ENCODE peak calls at places on chromosomes 4 and X, in six cellular contexts. One of them, this sample, is unnamed.
A peak's percentile ranks its signal among the peaks of the same experiment; 100 is the strongest.

GRCh38 chr4:6727943-6728250 is 11.9 kb downstream of the BLOC1S4 start:
- DNase-seq in MV-4-11: no peak
- DNase-seq in bronchial epithelial cell: no peak
- DNase-seq in SK-N-SH: no peak
- DNase-seq in GDM1: no peak
- DNase-seq in left colon: no peak
- DNase-seq in this sample: no peak

GRCh38 chr4:8405516-8405875 is 35.0 kb downstream of the ACOX3 start:
- DNase-seq in MV-4-11: no peak
- DNase-seq in bronchial epithelial cell: no peak
- DNase-seq in SK-N-SH: no peak
- DNase-seq in GDM1: no peak
- DNase-seq in left colon: no peak
- DNase-seq in this sample: no peak

GRCh38 chr4:138561906-138562305 is 319.8 kb upstream of the SLC7A11 start:
- DNase-seq in MV-4-11: no peak
- DNase-seq in bronchial epithelial cell: no peak
- DNase-seq in SK-N-SH: no peak
- DNase-seq in GDM1: no peak
- DNase-seq in left colon: no peak
- DNase-seq in this sample: no peak

GRCh38 chrX:40154229-40154852 is 56.6 kb upstream of the BCOR start:
- DNase-seq in MV-4-11: peak; percentile 42
- DNase-seq in bronchial epithelial cell: no peak
- DNase-seq in SK-N-SH: peak; percentile 75
- DNase-seq in GDM1: peak; percentile 23
- DNase-seq in left colon: peak; percentile 49
- DNase-seq in this sample: peak; percentile 89

GRCh38 chrX:109839694-109840358 is 106.8 kb upstream of the ACSL4 start:
- DNase-seq in MV-4-11: peak; percentile 67
- DNase-seq in bronchial epithelial cell: no peak
- DNase-seq in SK-N-SH: no peak
- DNase-seq in GDM1: peak; percentile 52
- DNase-seq in left colon: no peak
- DNase-seq in this sample: no peak

GRCh38 chr4:89055157-89056080 is 1.6 kb downstream of the FAM13A start:
- DNase-seq in MV-4-11: no peak
- DNase-seq in bronchial epithelial cell: peak; percentile 36
- DNase-seq in SK-N-SH: no peak
- DNase-seq in GDM1: no peak
- DNase-seq in left colon: no peak
- DNase-seq in this sample: no peak

GRCh38 chrX:116435597-116435996 is 809 bp upstream of the SLC6A14 start:
- DNase-seq in MV-4-11: no peak
- DNase-seq in bronchial epithelial cell: no peak
- DNase-seq in SK-N-SH: no peak
- DNase-seq in GDM1: no peak
- DNase-seq in left colon: no peak
- DNase-seq in this sample: no peak

GRCh38 chr4:139278956-139279722 is 886 bp downstream of the MGARP start:
- DNase-seq in MV-4-11: no peak
- DNase-seq in bronchial epithelial cell: no peak
- DNase-seq in SK-N-SH: peak; percentile 36
- DNase-seq in GDM1: no peak
- DNase-seq in left colon: no peak
- DNase-seq in this sample: no peak

GRCh38 chr4:186074189-186074588 is 5.2 kb downstream of the TLR3 start:
- DNase-seq in MV-4-11: peak; percentile 56
- DNase-seq in bronchial epithelial cell: no peak
- DNase-seq in SK-N-SH: no peak
- DNase-seq in GDM1: no peak
- DNase-seq in left colon: no peak
- DNase-seq in this sample: no peak

GRCh38 chrX:39595977-39596376 is 501.8 kb downstream of the BCOR start:
- DNase-seq in MV-4-11: no peak
- DNase-seq in bronchial epithelial cell: no peak
- DNase-seq in SK-N-SH: no peak
- DNase-seq in GDM1: no peak
- DNase-seq in left colon: no peak
- DNase-seq in this sample: no peak

GRCh38 chr4:6005175-6005574 is 13.1 kb downstream of the C4orf50 start:
- DNase-seq in MV-4-11: no peak
- DNase-seq in bronchial epithelial cell: no peak
- DNase-seq in SK-N-SH: no peak
- DNase-seq in GDM1: no peak
- DNase-seq in left colon: no peak
- DNase-seq in this sample: no peak

GRCh38 chr4:156956359-156956758 is 15.2 kb downstream of the PDGFC start:
- DNase-seq in MV-4-11: no peak
- DNase-seq in bronchial epithelial cell: no peak
- DNase-seq in SK-N-SH: no peak
- DNase-seq in GDM1: no peak
- DNase-seq in left colon: no peak
- DNase-seq in this sample: no peak

GRCh38 chr4:174277433-174277832 is 6.0 kb downstream of the FBXO8 start:
- DNase-seq in MV-4-11: no peak
- DNase-seq in bronchial epithelial cell: no peak
- DNase-seq in SK-N-SH: no peak
- DNase-seq in GDM1: no peak
- DNase-seq in left colon: no peak
- DNase-seq in this sample: no peak

GRCh38 chr4:30073001-30073710 is 647.0 kb upstream of the PCDH7 start:
- DNase-seq in MV-4-11: peak; percentile 59
- DNase-seq in bronchial epithelial cell: peak; percentile 10
- DNase-seq in SK-N-SH: no peak
- DNase-seq in GDM1: no peak
- DNase-seq in left colon: no peak
- DNase-seq in this sample: no peak

GRCh38 chr4:170538821-170539473 is 449.2 kb upstream of the AADAT start:
- DNase-seq in MV-4-11: no peak
- DNase-seq in bronchial epithelial cell: no peak
- DNase-seq in SK-N-SH: no peak
- DNase-seq in GDM1: no peak
- DNase-seq in left colon: no peak
- DNase-seq in this sample: no peak

GRCh38 chrX:7077910-7078245 is 69.6 kb upstream of the STS start:
- DNase-seq in MV-4-11: no peak
- DNase-seq in bronchial epithelial cell: no peak
- DNase-seq in SK-N-SH: no peak
- DNase-seq in GDM1: no peak
- DNase-seq in left colon: no peak
- DNase-seq in this sample: no peak

GRCh38 chr4:186725422-186726149 is 1.9 kb upstream of the FAT1 start:
- DNase-seq in MV-4-11: no peak
- DNase-seq in bronchial epithelial cell: peak; percentile 66
- DNase-seq in SK-N-SH: peak; percentile 76
- DNase-seq in GDM1: no peak
- DNase-seq in left colon: peak; percentile 89
- DNase-seq in this sample: peak; percentile 37

GRCh38 chrX:105758784-105759183 is 63.6 kb upstream of the NRK start:
- DNase-seq in MV-4-11: no peak
- DNase-seq in bronchial epithelial cell: no peak
- DNase-seq in SK-N-SH: no peak
- DNase-seq in GDM1: no peak
- DNase-seq in left colon: no peak
- DNase-seq in this sample: no peak

GRCh38 chrX:148940411-148940996 is 440.1 kb downstream of the AFF2 start:
- DNase-seq in MV-4-11: no peak
- DNase-seq in bronchial epithelial cell: no peak
- DNase-seq in SK-N-SH: no peak
- DNase-seq in GDM1: no peak
- DNase-seq in left colon: no peak
- DNase-seq in this sample: no peak

GRCh38 chr4:5592272-5592671 is 116.1 kb downstream of the EVC2 start:
- DNase-seq in MV-4-11: no peak
- DNase-seq in bronchial epithelial cell: no peak
- DNase-seq in SK-N-SH: no peak
- DNase-seq in GDM1: no peak
- DNase-seq in left colon: no peak
- DNase-seq in this sample: no peak

GRCh38 chrX:134484039-134484438 is 24.1 kb downstream of the HPRT1 start:
- DNase-seq in MV-4-11: peak; percentile 27
- DNase-seq in bronchial epithelial cell: peak; percentile 65
- DNase-seq in SK-N-SH: peak; percentile 18
- DNase-seq in GDM1: no peak
- DNase-seq in left colon: no peak
- DNase-seq in this sample: peak; percentile 48

GRCh38 chr4:149645790-149646189 is 169.9 kb downstream of the IQCM start:
- DNase-seq in MV-4-11: no peak
- DNase-seq in bronchial epithelial cell: peak; percentile 27
- DNase-seq in SK-N-SH: no peak
- DNase-seq in GDM1: no peak
- DNase-seq in left colon: no peak
- DNase-seq in this sample: no peak

GRCh38 chr4:73731968-73732610 is 8.3 kb upstream of the CXCL8 start:
- DNase-seq in MV-4-11: peak; percentile 97
- DNase-seq in bronchial epithelial cell: no peak
- DNase-seq in SK-N-SH: no peak
- DNase-seq in GDM1: no peak
- DNase-seq in left colon: no peak
- DNase-seq in this sample: no peak

GRCh38 chr4:159216834-159217233 is 114.0 kb downstream of the RAPGEF2 start:
- DNase-seq in MV-4-11: no peak
- DNase-seq in bronchial epithelial cell: no peak
- DNase-seq in SK-N-SH: no peak
- DNase-seq in GDM1: no peak
- DNase-seq in left colon: no peak
- DNase-seq in this sample: no peak

GRCh38 chr4:158895797-158896442 is 127.1 kb downstream of the FNIP2 start:
- DNase-seq in MV-4-11: no peak
- DNase-seq in bronchial epithelial cell: peak; percentile 53
- DNase-seq in SK-N-SH: no peak
- DNase-seq in GDM1: peak; percentile 8
- DNase-seq in left colon: peak; percentile 16
- DNase-seq in this sample: no peak

GRCh38 chr4:158841540-158841939 is 72.7 kb downstream of the FNIP2 start:
- DNase-seq in MV-4-11: no peak
- DNase-seq in bronchial epithelial cell: no peak
- DNase-seq in SK-N-SH: no peak
- DNase-seq in GDM1: no peak
- DNase-seq in left colon: no peak
- DNase-seq in this sample: no peak

GRCh38 chr4:76061977-76062376 is 12.5 kb upstream of the ART3 start:
- DNase-seq in MV-4-11: peak; percentile 87
- DNase-seq in bronchial epithelial cell: no peak
- DNase-seq in SK-N-SH: no peak
- DNase-seq in GDM1: no peak
- DNase-seq in left colon: no peak
- DNase-seq in this sample: no peak

GRCh38 chrX:13742397-13743176 is 8.0 kb downstream of the OFD1 start:
- DNase-seq in MV-4-11: peak; percentile 44
- DNase-seq in bronchial epithelial cell: peak; percentile 24
- DNase-seq in SK-N-SH: no peak
- DNase-seq in GDM1: no peak
- DNase-seq in left colon: no peak
- DNase-seq in this sample: no peak